ENCODE peak calls at places on chromosomes 3 and 15, in six cellular contexts. C is activated naive CD8-positive, alpha-beta T cell treated with anti-CD3 and anti-CD28 coated beads, Interleukin-2, amount 50 U/mL, for 24 hours; M is iPS-NIHi11; O is RCC 7860; Q is mesothelial cell of epicardium; S is AG08396. T is an unnamed sample.

GRCh38 chr15:80170596-80170995 is 17.8 kb downstream of the FAH start:
- DNase-seq in C (no peak), M (no peak), O (no peak), Q (no peak), S (no peak), T (no peak)

GRCh38 chr3:165885558-165886270 is 48.5 kb upstream of the BCHE start:
- DNase-seq in C (no peak), M (no peak), O (no peak), Q (no peak), S (no peak), T (no peak)

GRCh38 chr3:81749285-81749684 is 12.2 kb downstream of the GBE1 start:
- DNase-seq in C (no peak), M (no peak), O (no peak), Q (no peak), S (no peak), T (no peak)

GRCh38 chr3:170869645-170870593 is at the start of gene RPL22L1:
- DNase-seq in C (peak; percentile 93), M (peak; percentile 92), O (peak; percentile 95), Q (peak; percentile 87), S (peak; percentile 93), T (no peak)

GRCh38 chr15:34047893-34048775 is 9.1 kb upstream of the AVEN start:
- DNase-seq in C (no peak), M (no peak), O (peak; percentile 69), Q (no peak), S (no peak), T (no peak)

GRCh38 chr3:126939347-126939735 is 43.6 kb upstream of the PLXNA1 start:
- DNase-seq in C (no peak), M (no peak), O (no peak), Q (no peak), S (no peak), T (no peak)

GRCh38 chr3:179703816-179704215 is 51.0 kb downstream of the USP13 start:
- DNase-seq in C (no peak), M (no peak), O (no peak), Q (no peak), S (no peak), T (no peak)

GRCh38 chr15:77969055-77969454 is 108.5 kb downstream of the TBC1D2B start:
- DNase-seq in C (no peak), M (no peak), O (no peak), Q (no peak), S (no peak), T (no peak)

GRCh38 chr15:22889146-22889818 is 50.8 kb downstream of the NIPA2 start:
- DNase-seq in C (no peak), M (no peak), O (no peak), Q (no peak), S (no peak), T (no peak)

GRCh38 chr3:72862314-72863090 is 14.3 kb upstream of the SHQ1 start:
- DNase-seq in C (no peak), M (no peak), O (no peak), Q (no peak), S (no peak), T (no peak)

GRCh38 chr15:79065361-79065743 is 25.2 kb downstream of the RASGRF1 start:
- DNase-seq in C (no peak), M (no peak), O (no peak), Q (no peak), S (no peak), T (no peak)

GRCh38 chr3:171747223-171747920 is 62.9 kb downstream of the PLD1 start:
- DNase-seq in C (no peak), M (no peak), O (no peak), Q (no peak), S (no peak), T (no peak)

GRCh38 chr3:124934577-124934976 is at the start of gene MUC13:
- DNase-seq in C (no peak), M (no peak), O (no peak), Q (no peak), S (no peak), T (no peak)

GRCh38 chr3:108818404-108818803 is 4.2 kb upstream of the TRAT1 start:
- DNase-seq in C (peak; percentile 40), M (peak; percentile 42), O (no peak), Q (no peak), S (peak; percentile 2), T (no peak)

GRCh38 chr15:94026458-94026967 is 204.8 kb upstream of the MCTP2 start:
- DNase-seq in C (no peak), M (no peak), O (peak; percentile 31), Q (no peak), S (no peak), T (no peak)

GRCh38 chr3:179451335-179452165 is at the start of gene GNB4:
- DNase-seq in C (peak; percentile 56), M (peak; percentile 90), O (peak; percentile 32), Q (peak; percentile 88), S (peak; percentile 92), T (peak; percentile 49)

GRCh38 chr15:34793901-34794300 is 1.4 kb downstream of the ACTC1 start:
- DNase-seq in C (no peak), M (no peak), O (no peak), Q (no peak), S (no peak), T (no peak)

GRCh38 chr3:111159391-111159790 is 87.8 kb downstream of the NECTIN3 start:
- DNase-seq in C (no peak), M (no peak), O (no peak), Q (no peak), S (no peak), T (no peak)

GRCh38 chr3:126618760-126619159 is 36.2 kb downstream of the TXNRD3 start:
- DNase-seq in C (no peak), M (no peak), O (no peak), Q (no peak), S (no peak), T (no peak)

GRCh38 chr15:31251165-31251564 is 75.5 kb upstream of the KLF13 start:
- DNase-seq in C (no peak), M (no peak), O (no peak), Q (no peak), S (no peak), T (no peak)

GRCh38 chr3:102192575-102192974 is 242.2 kb upstream of the ZPLD1 start:
- DNase-seq in C (no peak), M (no peak), O (no peak), Q (no peak), S (no peak), T (no peak)

GRCh38 chr15:49044761-49045571 is 1.3 kb downstream of the SECISBP2L start:
- DNase-seq in C (no peak), M (no peak), O (no peak), Q (no peak), S (no peak), T (no peak)

T was measured in NCI-H1930.